ENCODE peak calls at places on chromosomes 2 and 18, in five cellular contexts. D is NCI-H774, Y is occipital lobe, Z is pons, R is NCI-H460. H is an unnamed sample.

GRCh38 chr2:71759056-71759455 is 305.7 kb downstream of the DYSF start:
- DNase-seq in D (no peak), Y (no peak), Z (no peak), R (no peak), H (no peak)

GRCh38 chr2:170155022-170155722 is 22.8 kb upstream of the MYO3B start:
- DNase-seq in D (no peak), Y (no peak), Z (no peak), R (no peak), H (no peak)

GRCh38 chr2:151258121-151258520 is 3.5 kb downstream of the RBM43 start:
- DNase-seq in D (no peak), Y (no peak), Z (no peak), R (no peak), H (no peak)

GRCh38 chr2:159574246-159574645 is 42.1 kb downstream of the BAZ2B start:
- DNase-seq in D (no peak), Y (no peak), Z (no peak), R (peak), H (no peak)

GRCh38 chr2:70553334-70553583 is 367 bp downstream of the TGFA start:
- DNase-seq in D (no peak), Y (peak), Z (no peak), R (no peak), H (no peak)

GRCh38 chr2:202870431-202871160 is 970 bp downstream of the ICA1L start:
- DNase-seq in D (peak), Y (peak), Z (peak), R (peak), H (peak)

GRCh38 chr2:58032016-58032750 is 14.4 kb upstream of the VRK2 start:
- DNase-seq in D (no peak), Y (no peak), Z (no peak), R (no peak), H (no peak)

GRCh38 chr2:98455494-98455976 is 10.9 kb downstream of the INPP4A start:
- DNase-seq in D (no peak), Y (no peak), Z (no peak), R (no peak), H (no peak)

GRCh38 chr2:127909019-127909418 is 23.3 kb upstream of the AMMECR1L start:
- DNase-seq in D (no peak), Y (no peak), Z (no peak), R (no peak), H (no peak)

GRCh38 chr2:12762337-12762736 is 45.6 kb downstream of the TRIB2 start:
- DNase-seq in D (no peak), Y (no peak), Z (no peak), R (no peak), H (no peak)

GRCh38 chr18:9869713-9870430 is 15.9 kb upstream of the TXNDC2 start:
- DNase-seq in D (no peak), Y (no peak), Z (no peak), R (peak), H (no peak)

GRCh38 chr18:61829108-61829507 is 63.7 kb downstream of the RNF152 start:
- DNase-seq in D (no peak), Y (no peak), Z (no peak), R (no peak), H (no peak)

GRCh38 chr2:150643106-150643730 is 155.8 kb upstream of the RND3 start:
- DNase-seq in D (no peak), Y (no peak), Z (no peak), R (no peak), H (no peak)

GRCh38 chr2:23244656-23245055 is 140.3 kb upstream of the KLHL29 start:
- DNase-seq in D (no peak), Y (no peak), Z (no peak), R (no peak), H (no peak)

GRCh38 chr2:164869420-164869772 is 27.8 kb upstream of the COBLL1 start:
- DNase-seq in D (no peak), Y (no peak), Z (no peak), R (no peak), H (no peak)

GRCh38 chr2:146147448-146148012 is 1627.6 kb upstream of the ZEB2 start:
- DNase-seq in D (no peak), Y (no peak), Z (no peak), R (no peak), H (no peak)

GRCh38 chr2:168490015-168490874 is 34.2 kb downstream of the CERS6 start:
- DNase-seq in D (no peak), Y (no peak), Z (peak), R (peak), H (no peak)

GRCh38 chr2:128787616-128788015 is 468.9 kb upstream of the HS6ST1 start:
- DNase-seq in D (no peak), Y (no peak), Z (no peak), R (no peak), H (no peak)